ENCODE peak calls at places on chromosome 4, in six cellular contexts. One of them, this sample, is unnamed.

GRCh38 chr4:190014771-190015537 is 12.1 kb downstream of the FRG2 start:
- DNase-seq in uterus: no peak
- DNase-seq in tibial nerve: no peak
- DNase-seq in ovary: no peak
- DNase-seq in breast epithelium: no peak
- DNase-seq in sigmoid colon: no peak
- DNase-seq in this sample: no peak

GRCh38 chr4:101191302-101192098 is 155.8 kb downstream of the PPP3CA start:
- DNase-seq in uterus: peak
- DNase-seq in tibial nerve: peak
- DNase-seq in ovary: peak
- DNase-seq in breast epithelium: peak
- DNase-seq in sigmoid colon: peak
- DNase-seq in this sample: no peak

GRCh38 chr4:108884596-108884995 is 121.7 kb upstream of the ETNPPL start:
- DNase-seq in uterus: no peak
- DNase-seq in tibial nerve: no peak
- DNase-seq in ovary: no peak
- DNase-seq in breast epithelium: no peak
- DNase-seq in sigmoid colon: no peak
- DNase-seq in this sample: no peak

GRCh38 chr4:77310931-77311330 is 153.9 kb downstream of the CCNG2 start:
- DNase-seq in uterus: no peak
- DNase-seq in tibial nerve: no peak
- DNase-seq in ovary: no peak
- DNase-seq in breast epithelium: no peak
- DNase-seq in sigmoid colon: no peak
- DNase-seq in this sample: no peak

GRCh38 chr4:182837831-182838230 is 79.4 kb downstream of the DCTD start:
- DNase-seq in uterus: no peak
- DNase-seq in tibial nerve: no peak
- DNase-seq in ovary: no peak
- DNase-seq in breast epithelium: no peak
- DNase-seq in sigmoid colon: peak
- DNase-seq in this sample: no peak

GRCh38 chr4:84938316-84938715 is 28.2 kb downstream of the WDFY3 start:
- DNase-seq in uterus: no peak
- DNase-seq in tibial nerve: no peak
- DNase-seq in ovary: no peak
- DNase-seq in breast epithelium: no peak
- DNase-seq in sigmoid colon: no peak
- DNase-seq in this sample: no peak

GRCh38 chr4:112604590-112604989 is 32.1 kb downstream of the ZGRF1 start:
- DNase-seq in uterus: peak
- DNase-seq in tibial nerve: no peak
- DNase-seq in ovary: peak
- DNase-seq in breast epithelium: no peak
- DNase-seq in sigmoid colon: no peak
- DNase-seq in this sample: peak

GRCh38 chr4:108336076-108336475 is 167.3 kb upstream of the LEF1 start:
- DNase-seq in uterus: no peak
- DNase-seq in tibial nerve: no peak
- DNase-seq in ovary: no peak
- DNase-seq in breast epithelium: no peak
- DNase-seq in sigmoid colon: no peak
- DNase-seq in this sample: no peak

GRCh38 chr4:20544645-20545044 is 155.6 kb upstream of the PACRGL start:
- DNase-seq in uterus: no peak
- DNase-seq in tibial nerve: no peak
- DNase-seq in ovary: no peak
- DNase-seq in breast epithelium: no peak
- DNase-seq in sigmoid colon: no peak
- DNase-seq in this sample: no peak

GRCh38 chr4:174245714-174246113 is 37.8 kb downstream of the FBXO8 start:
- DNase-seq in uterus: no peak
- DNase-seq in tibial nerve: no peak
- DNase-seq in ovary: no peak
- DNase-seq in breast epithelium: no peak
- DNase-seq in sigmoid colon: no peak
- DNase-seq in this sample: no peak

GRCh38 chr4:57943672-57944071 is 833.5 kb upstream of the IGFBP7 start:
- DNase-seq in uterus: no peak
- DNase-seq in tibial nerve: no peak
- DNase-seq in ovary: no peak
- DNase-seq in breast epithelium: no peak
- DNase-seq in sigmoid colon: no peak
- DNase-seq in this sample: no peak

GRCh38 chr4:124712417-124713212 is at the start of gene ANKRD50:
- DNase-seq in uterus: peak
- DNase-seq in tibial nerve: peak
- DNase-seq in ovary: peak
- DNase-seq in breast epithelium: peak
- DNase-seq in sigmoid colon: peak
- DNase-seq in this sample: peak

GRCh38 chr4:124710911-124711310 is 1.6 kb downstream of the ANKRD50 start:
- DNase-seq in uterus: no peak
- DNase-seq in tibial nerve: no peak
- DNase-seq in ovary: peak
- DNase-seq in breast epithelium: no peak
- DNase-seq in sigmoid colon: no peak
- DNase-seq in this sample: no peak

GRCh38 chr4:124711469-124712416 is 789 bp downstream of the ANKRD50 start:
- DNase-seq in uterus: peak
- DNase-seq in tibial nerve: peak
- DNase-seq in ovary: no peak
- DNase-seq in breast epithelium: peak
- DNase-seq in sigmoid colon: peak
- DNase-seq in this sample: peak

GRCh38 chr4:124710253-124710849 is 2.2 kb downstream of the ANKRD50 start:
- DNase-seq in uterus: no peak
- DNase-seq in tibial nerve: no peak
- DNase-seq in ovary: no peak
- DNase-seq in breast epithelium: no peak
- DNase-seq in sigmoid colon: no peak
- DNase-seq in this sample: no peak

GRCh38 chr4:124713213-124713592 is 671 bp upstream of the ANKRD50 start:
- DNase-seq in uterus: peak
- DNase-seq in tibial nerve: peak
- DNase-seq in ovary: peak
- DNase-seq in breast epithelium: peak
- DNase-seq in sigmoid colon: peak
- DNase-seq in this sample: peak
- TF ChIP-seq POLR2A in uterus: no peak
- TF ChIP-seq POLR2A in tibial nerve: no peak
- TF ChIP-seq POLR2A in ovary: no peak
- TF ChIP-seq POLR2A in breast epithelium: no peak
- TF ChIP-seq POLR2A in sigmoid colon: no peak
- TF ChIP-seq POLR2A in this sample: no peak

GRCh38 chr4:13484045-13484748 is at the start of gene RAB28:
- DNase-seq in uterus: peak
- DNase-seq in tibial nerve: peak
- DNase-seq in ovary: peak
- DNase-seq in breast epithelium: peak
- DNase-seq in sigmoid colon: peak
- DNase-seq in this sample: peak
- TF ChIP-seq POLR2A in uterus: peak
- TF ChIP-seq POLR2A in tibial nerve: peak
- TF ChIP-seq POLR2A in ovary: peak
- TF ChIP-seq POLR2A in breast epithelium: no peak
- TF ChIP-seq POLR2A in sigmoid colon: peak
- TF ChIP-seq POLR2A in this sample: peak

DNA sequence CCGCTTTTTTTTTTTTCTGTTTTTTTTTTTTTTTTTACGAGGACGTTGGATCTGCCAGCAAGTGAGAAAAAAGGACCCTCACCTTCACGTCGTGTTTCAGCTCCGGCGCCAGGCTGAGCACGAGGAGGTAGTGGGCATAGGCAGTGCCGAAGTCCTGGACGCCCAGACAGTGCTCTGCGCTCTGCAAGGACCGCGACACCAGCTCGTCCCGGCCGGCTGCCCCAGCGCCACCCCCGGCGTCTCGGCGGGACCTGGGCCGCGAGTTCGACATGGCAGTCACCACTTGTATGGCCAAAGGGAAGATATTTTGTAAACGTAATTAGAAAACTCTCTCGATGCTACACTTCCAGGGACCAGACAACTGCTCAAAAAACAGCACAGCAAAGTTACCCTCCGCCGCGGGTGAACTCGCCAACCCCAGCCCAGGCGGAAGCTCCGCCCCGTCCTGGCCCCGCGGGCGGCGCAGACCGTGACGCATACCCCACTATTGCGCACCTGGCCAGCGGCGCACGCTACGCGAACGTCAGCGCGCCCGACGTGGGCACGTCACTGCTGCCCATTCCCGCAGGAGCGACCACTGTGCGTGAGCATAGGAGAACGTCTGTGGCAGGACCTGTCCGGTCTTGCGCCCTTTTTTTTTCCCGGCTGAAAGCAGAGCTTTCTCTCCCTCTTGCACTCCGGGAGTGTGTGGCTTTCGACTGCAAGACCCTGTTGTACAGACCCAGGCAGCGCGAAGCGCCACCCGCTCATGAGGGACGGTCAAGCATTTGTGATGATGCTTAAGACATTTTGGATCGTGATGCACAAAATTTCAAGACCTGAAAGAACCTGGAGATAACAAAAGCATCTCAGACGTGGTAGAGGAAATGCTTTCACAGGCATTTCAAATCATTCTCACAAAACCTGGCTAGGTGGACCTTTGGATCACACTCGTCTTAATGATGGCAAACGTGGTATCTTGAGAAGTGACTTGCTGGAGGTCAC is at the start of gene PRMT9:
- DNase-seq in uterus: peak
- DNase-seq in tibial nerve: peak
- DNase-seq in ovary: peak
- DNase-seq in breast epithelium: peak
- DNase-seq in sigmoid colon: peak
- DNase-seq in this sample: peak
- TF ChIP-seq POLR2A in uterus: peak
- TF ChIP-seq POLR2A in tibial nerve: peak
- TF ChIP-seq POLR2A in ovary: peak
- TF ChIP-seq POLR2A in breast epithelium: peak
- TF ChIP-seq POLR2A in sigmoid colon: peak
- TF ChIP-seq POLR2A in this sample: peak

GRCh38 chr4:69714086-69714485 is 46.3 kb downstream of the SULT1B1 start:
- DNase-seq in uterus: no peak
- DNase-seq in tibial nerve: no peak
- DNase-seq in ovary: no peak
- DNase-seq in breast epithelium: no peak
- DNase-seq in sigmoid colon: no peak
- DNase-seq in this sample: no peak

GRCh38 chr4:69717778-69718177 is 42.6 kb downstream of the SULT1B1 start:
- DNase-seq in uterus: no peak
- DNase-seq in tibial nerve: no peak
- DNase-seq in ovary: no peak
- DNase-seq in breast epithelium: no peak
- DNase-seq in sigmoid colon: no peak
- DNase-seq in this sample: no peak

GRCh38 chr4:69716654-69717053 is 43.8 kb downstream of the SULT1B1 start:
- DNase-seq in uterus: no peak
- DNase-seq in tibial nerve: no peak
- DNase-seq in ovary: no peak
- DNase-seq in breast epithelium: no peak
- DNase-seq in sigmoid colon: no peak
- DNase-seq in this sample: no peak

GRCh38 chr4:69713593-69713992 is 46.8 kb downstream of the SULT1B1 start:
- DNase-seq in uterus: no peak
- DNase-seq in tibial nerve: peak
- DNase-seq in ovary: no peak
- DNase-seq in breast epithelium: no peak
- DNase-seq in sigmoid colon: no peak
- DNase-seq in this sample: no peak

GRCh38 chr4:69718376-69719293 is 41.8 kb downstream of the SULT1B1 start:
- DNase-seq in uterus: no peak
- DNase-seq in tibial nerve: no peak
- DNase-seq in ovary: no peak
- DNase-seq in breast epithelium: no peak
- DNase-seq in sigmoid colon: no peak
- DNase-seq in this sample: no peak
- TF ChIP-seq POLR2A in uterus: no peak
- TF ChIP-seq POLR2A in tibial nerve: no peak
- TF ChIP-seq POLR2A in ovary: no peak
- TF ChIP-seq POLR2A in breast epithelium: no peak
- TF ChIP-seq POLR2A in sigmoid colon: no peak
- TF ChIP-seq POLR2A in this sample: no peak

This sample was measured in H54.